ENCODE peak calls at places on chromosomes 3 and 15, in four cellular contexts. One of them, this sample, is unnamed.

GRCh38 chr3:71690222-71690821 is 34.9 kb downstream of the EIF4E3 start:
- DNase-seq in fibroblast of villous mesenchyme: peak; percentile 93
- DNase-seq in stimulated activated CD4-positive, alpha-beta T cell treated with anti-CD3 and anti-CD28 coated beads, TNF-alpha, amount 100 ng/mL, for 48 hours: no peak
- DNase-seq in lung microvascular endothelial cell: no peak
- DNase-seq in this sample: peak; percentile 16

GRCh38 chr3:52444860-52445793 is at the start of gene SEMA3G:
- DNase-seq in fibroblast of villous mesenchyme: peak; percentile 55
- DNase-seq in stimulated activated CD4-positive, alpha-beta T cell treated with anti-CD3 and anti-CD28 coated beads, TNF-alpha, amount 100 ng/mL, for 48 hours: peak; percentile 52
- DNase-seq in lung microvascular endothelial cell: peak; percentile 85
- DNase-seq in this sample: peak; percentile 88

GRCh38 chr3:174232658-174233429 is 626.3 kb upstream of the NAALADL2 start:
- DNase-seq in fibroblast of villous mesenchyme: no peak
- DNase-seq in stimulated activated CD4-positive, alpha-beta T cell treated with anti-CD3 and anti-CD28 coated beads, TNF-alpha, amount 100 ng/mL, for 48 hours: no peak
- DNase-seq in lung microvascular endothelial cell: no peak
- DNase-seq in this sample: no peak

GRCh38 chr3:186842426-186843038 is at the start of gene ADIPOQ:
- DNase-seq in fibroblast of villous mesenchyme: no peak
- DNase-seq in stimulated activated CD4-positive, alpha-beta T cell treated with anti-CD3 and anti-CD28 coated beads, TNF-alpha, amount 100 ng/mL, for 48 hours: no peak
- DNase-seq in lung microvascular endothelial cell: no peak
- DNase-seq in this sample: no peak

GRCh38 chr15:33358303-33358702 is 47.5 kb downstream of the RYR3 start:
- DNase-seq in fibroblast of villous mesenchyme: no peak
- DNase-seq in stimulated activated CD4-positive, alpha-beta T cell treated with anti-CD3 and anti-CD28 coated beads, TNF-alpha, amount 100 ng/mL, for 48 hours: no peak
- DNase-seq in lung microvascular endothelial cell: no peak
- DNase-seq in this sample: no peak

GRCh38 chr3:164683516-164683915 is 394.8 kb downstream of the SI start:
- DNase-seq in fibroblast of villous mesenchyme: no peak
- DNase-seq in stimulated activated CD4-positive, alpha-beta T cell treated with anti-CD3 and anti-CD28 coated beads, TNF-alpha, amount 100 ng/mL, for 48 hours: no peak
- DNase-seq in lung microvascular endothelial cell: no peak
- DNase-seq in this sample: no peak

GRCh38 chr3:150296966-150297365 is 111.1 kb upstream of the TSC22D2 start:
- DNase-seq in fibroblast of villous mesenchyme: no peak
- DNase-seq in stimulated activated CD4-positive, alpha-beta T cell treated with anti-CD3 and anti-CD28 coated beads, TNF-alpha, amount 100 ng/mL, for 48 hours: no peak
- DNase-seq in lung microvascular endothelial cell: no peak
- DNase-seq in this sample: no peak

GRCh38 chr3:18379647-18380046 is 45.5 kb downstream of the SATB1 start:
- DNase-seq in fibroblast of villous mesenchyme: no peak
- DNase-seq in stimulated activated CD4-positive, alpha-beta T cell treated with anti-CD3 and anti-CD28 coated beads, TNF-alpha, amount 100 ng/mL, for 48 hours: no peak
- DNase-seq in lung microvascular endothelial cell: no peak
- DNase-seq in this sample: no peak

GRCh38 chr15:40050788-40051615 is 12.0 kb upstream of the SRP14 start:
- DNase-seq in fibroblast of villous mesenchyme: no peak
- DNase-seq in stimulated activated CD4-positive, alpha-beta T cell treated with anti-CD3 and anti-CD28 coated beads, TNF-alpha, amount 100 ng/mL, for 48 hours: no peak
- DNase-seq in lung microvascular endothelial cell: no peak
- DNase-seq in this sample: no peak

GRCh38 chr15:25805006-25805405 is 58.1 kb downstream of the ATP10A start:
- DNase-seq in fibroblast of villous mesenchyme: no peak
- DNase-seq in stimulated activated CD4-positive, alpha-beta T cell treated with anti-CD3 and anti-CD28 coated beads, TNF-alpha, amount 100 ng/mL, for 48 hours: no peak
- DNase-seq in lung microvascular endothelial cell: no peak
- DNase-seq in this sample: no peak

GRCh38 chr3:114178770-114179368 is at the start of gene DRD3:
- DNase-seq in fibroblast of villous mesenchyme: peak; percentile 39
- DNase-seq in stimulated activated CD4-positive, alpha-beta T cell treated with anti-CD3 and anti-CD28 coated beads, TNF-alpha, amount 100 ng/mL, for 48 hours: no peak
- DNase-seq in lung microvascular endothelial cell: peak; percentile 62
- DNase-seq in this sample: peak; percentile 53

GRCh38 chr3:194462936-194463335 is 23.9 kb downstream of the ATP13A3 start:
- DNase-seq in fibroblast of villous mesenchyme: no peak
- DNase-seq in stimulated activated CD4-positive, alpha-beta T cell treated with anti-CD3 and anti-CD28 coated beads, TNF-alpha, amount 100 ng/mL, for 48 hours: no peak
- DNase-seq in lung microvascular endothelial cell: no peak
- DNase-seq in this sample: no peak

GRCh38 chr3:66831931-66832330 is 166.2 kb upstream of the KBTBD8 start:
- DNase-seq in fibroblast of villous mesenchyme: no peak
- DNase-seq in stimulated activated CD4-positive, alpha-beta T cell treated with anti-CD3 and anti-CD28 coated beads, TNF-alpha, amount 100 ng/mL, for 48 hours: no peak
- DNase-seq in lung microvascular endothelial cell: no peak
- DNase-seq in this sample: no peak

GRCh38 chr3:190252080-190252479 is 70.2 kb downstream of the CLDN1 start:
- DNase-seq in fibroblast of villous mesenchyme: peak; percentile 93
- DNase-seq in stimulated activated CD4-positive, alpha-beta T cell treated with anti-CD3 and anti-CD28 coated beads, TNF-alpha, amount 100 ng/mL, for 48 hours: no peak
- DNase-seq in lung microvascular endothelial cell: no peak
- DNase-seq in this sample: no peak

GRCh38 chr3:72141264-72141663 is 356.3 kb upstream of the PROK2 start:
- DNase-seq in fibroblast of villous mesenchyme: no peak
- DNase-seq in stimulated activated CD4-positive, alpha-beta T cell treated with anti-CD3 and anti-CD28 coated beads, TNF-alpha, amount 100 ng/mL, for 48 hours: no peak
- DNase-seq in lung microvascular endothelial cell: no peak
- DNase-seq in this sample: no peak

GRCh38 chr3:120894285-120894684 is 13.7 kb upstream of the STXBP5L start:
- DNase-seq in fibroblast of villous mesenchyme: peak; percentile 17
- DNase-seq in stimulated activated CD4-positive, alpha-beta T cell treated with anti-CD3 and anti-CD28 coated beads, TNF-alpha, amount 100 ng/mL, for 48 hours: no peak
- DNase-seq in lung microvascular endothelial cell: no peak
- DNase-seq in this sample: no peak

GRCh38 chr15:66565731-66566130 is at the start of gene LCTL:
- DNase-seq in fibroblast of villous mesenchyme: peak; percentile 12
- DNase-seq in stimulated activated CD4-positive, alpha-beta T cell treated with anti-CD3 and anti-CD28 coated beads, TNF-alpha, amount 100 ng/mL, for 48 hours: no peak
- DNase-seq in lung microvascular endothelial cell: no peak
- DNase-seq in this sample: no peak

GRCh38 chr3:124722589-124722988 is 7.7 kb upstream of the UMPS start:
- DNase-seq in fibroblast of villous mesenchyme: no peak
- DNase-seq in stimulated activated CD4-positive, alpha-beta T cell treated with anti-CD3 and anti-CD28 coated beads, TNF-alpha, amount 100 ng/mL, for 48 hours: no peak
- DNase-seq in lung microvascular endothelial cell: no peak
- DNase-seq in this sample: no peak

GRCh38 chr3:28903171-28903601 is 377.7 kb upstream of the RBMS3 start:
- DNase-seq in fibroblast of villous mesenchyme: no peak
- DNase-seq in stimulated activated CD4-positive, alpha-beta T cell treated with anti-CD3 and anti-CD28 coated beads, TNF-alpha, amount 100 ng/mL, for 48 hours: no peak
- DNase-seq in lung microvascular endothelial cell: no peak
- DNase-seq in this sample: no peak

GRCh38 chr15:82021992-82022391 is 23.8 kb downstream of the MEX3B start:
- DNase-seq in fibroblast of villous mesenchyme: peak; percentile 54
- DNase-seq in stimulated activated CD4-positive, alpha-beta T cell treated with anti-CD3 and anti-CD28 coated beads, TNF-alpha, amount 100 ng/mL, for 48 hours: no peak
- DNase-seq in lung microvascular endothelial cell: no peak
- DNase-seq in this sample: peak; percentile 15

GRCh38 chr3:129688310-129688895 is 81.9 kb upstream of the PLXND1 start:
- DNase-seq in fibroblast of villous mesenchyme: peak; percentile 69
- DNase-seq in stimulated activated CD4-positive, alpha-beta T cell treated with anti-CD3 and anti-CD28 coated beads, TNF-alpha, amount 100 ng/mL, for 48 hours: no peak
- DNase-seq in lung microvascular endothelial cell: peak; percentile 79
- DNase-seq in this sample: peak; percentile 4

GRCh38 chr3:130892759-130893239 is 1.1 kb upstream of the ATP2C1 start:
- DNase-seq in fibroblast of villous mesenchyme: peak; percentile 78
- DNase-seq in stimulated activated CD4-positive, alpha-beta T cell treated with anti-CD3 and anti-CD28 coated beads, TNF-alpha, amount 100 ng/mL, for 48 hours: peak; percentile 18
- DNase-seq in lung microvascular endothelial cell: peak; percentile 87
- DNase-seq in this sample: peak; percentile 90

GRCh38 chr3:39637807-39638206 is 170.3 kb downstream of the MOBP start:
- DNase-seq in fibroblast of villous mesenchyme: peak; percentile 6
- DNase-seq in stimulated activated CD4-positive, alpha-beta T cell treated with anti-CD3 and anti-CD28 coated beads, TNF-alpha, amount 100 ng/mL, for 48 hours: no peak
- DNase-seq in lung microvascular endothelial cell: peak; percentile 36
- DNase-seq in this sample: peak; percentile 85

GRCh38 chr15:93056836-93057235 is 32.2 kb downstream of the RGMA start:
- DNase-seq in fibroblast of villous mesenchyme: no peak
- DNase-seq in stimulated activated CD4-positive, alpha-beta T cell treated with anti-CD3 and anti-CD28 coated beads, TNF-alpha, amount 100 ng/mL, for 48 hours: no peak
- DNase-seq in lung microvascular endothelial cell: no peak
- DNase-seq in this sample: no peak

This sample was measured in dermis blood vessel endothelial cell.